ENCODE peak calls at places on chromosomes 4 and X, in six cellular contexts. U is OCI-LY7, X is tibial nerve, E is ascending aorta, M is epithelial cell of esophagus, O is esophagus squamous epithelium. Z is an unnamed sample.
A peak's percentile ranks its signal among the peaks of the same experiment; 100 is the strongest.

GRCh38 chr4:34091451-34091850 is 2152.9 kb downstream of the ARAP2 start:
- DNase-seq in E (no peak), O (no peak), X (no peak), M (no peak), U (no peak), Z (no peak)

GRCh38 chrX:16560173-16560572 is 89.8 kb upstream of the S100G start:
- DNase-seq in M (no peak), E (no peak), U (no peak), X (no peak), O (no peak), Z (no peak)

GRCh38 chrX:150364347-150365050 is 1.4 kb downstream of the MAMLD1 start:
- DNase-seq in O (no peak), E (no peak), U (no peak), M (peak; percentile 34), X (peak; percentile 14), Z (peak; percentile 82)

GRCh38 chrX:10685923-10686595 is 65.7 kb upstream of the MID1 start:
- DNase-seq in M (peak; percentile 1), X (no peak), E (no peak), O (no peak), U (no peak), Z (no peak)

GRCh38 chrX:85020216-85020615 is 16.5 kb downstream of the APOOL start:
- DNase-seq in X (no peak), U (no peak), O (no peak), M (no peak), E (no peak), Z (no peak)

GRCh38 chr4:143391261-143391660 is 54.6 kb downstream of the GAB1 start:
- DNase-seq in O (no peak), E (no peak), M (no peak), U (peak; percentile 81), X (no peak), Z (no peak)

GRCh38 chr4:158025131-158025530 is 147.7 kb downstream of the GASK1B start:
- DNase-seq in E (no peak), M (peak; percentile 87), O (no peak), U (no peak), X (no peak), Z (no peak)

GRCh38 chr4:952881-953573 is 20.3 kb downstream of the DGKQ start:
- DNase-seq in M (no peak), O (no peak), X (no peak), E (no peak), U (no peak), Z (peak; percentile 64)

GRCh38 chr4:182192511-182193181 is 50.6 kb upstream of the TENM3 start:
- DNase-seq in O (no peak), M (peak; percentile 80), E (no peak), U (no peak), X (no peak), Z (no peak)

GRCh38 chr4:158769175-158769831 is 477 bp downstream of the FNIP2 start:
- DNase-seq in M (peak; percentile 43), U (no peak), X (no peak), E (peak; percentile 66), O (no peak), Z (peak; percentile 91)

GRCh38 chrX:112865464-112866025 is 24.9 kb upstream of the AMOT start:
- DNase-seq in U (no peak), X (no peak), M (no peak), E (no peak), O (no peak), Z (no peak)

GRCh38 chrX:107552976-107553375 is 75.3 kb upstream of the PRPS1 start:
- DNase-seq in X (no peak), O (no peak), M (no peak), U (no peak), E (no peak), Z (no peak)

GRCh38 chrX:131841496-131842410 is 181.3 kb upstream of the STK26 start:
- DNase-seq in U (peak; percentile 52), O (no peak), E (no peak), X (no peak), M (peak; percentile 64), Z (no peak)

GRCh38 chr4:177391953-177392352 is 50.3 kb downstream of the AGA start:
- DNase-seq in E (no peak), O (no peak), M (peak; percentile 65), X (no peak), U (no peak), Z (no peak)

GRCh38 chrX:19990225-19990518 is 689 bp downstream of the BCLAF3 start:
- DNase-seq in U (no peak), O (no peak), E (no peak), M (no peak), X (no peak), Z (no peak)

GRCh38 chrX:140090800-140091275 is 125.5 kb upstream of the CXorf66 start:
- DNase-seq in U (no peak), M (no peak), X (no peak), O (no peak), E (no peak), Z (no peak)
- H3K4me3 ChIP-seq in U (no peak overlapping the region), M (no peak overlapping the region), X (peak overlapping the region; percentile 3), O (peak overlapping the region; percentile 24), E (peak overlapping the region; percentile 58), Z (no peak overlapping the region)

DNA sequence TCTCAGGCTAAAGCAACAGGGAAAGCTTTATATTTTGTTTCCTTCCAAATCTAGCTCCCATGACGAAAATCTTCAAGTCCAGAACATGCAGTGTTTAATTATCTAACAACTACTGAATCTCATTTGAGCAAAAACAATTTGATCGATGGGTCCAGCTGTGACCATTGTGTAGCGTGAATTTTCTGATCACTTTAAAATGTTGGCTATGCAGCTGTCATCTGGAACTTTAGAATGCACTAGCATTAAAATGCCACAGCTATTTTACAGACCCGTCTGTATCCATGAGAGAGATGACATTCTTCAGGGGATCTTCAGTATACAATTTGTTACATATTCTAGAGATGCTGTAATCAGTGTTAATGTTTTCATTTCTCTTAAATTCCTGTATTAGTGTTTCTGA is 13.0 kb upstream of the CTSO start:
- DNase-seq in M (no peak), U (no peak), X (no peak), O (no peak), E (no peak), Z (no peak)
- H3K4me3 ChIP-seq in M (no peak overlapping the region), U (no peak overlapping the region), X (no peak overlapping the region), O (no peak overlapping the region), E (no peak overlapping the region), Z (no peak overlapping the region)

DNA sequence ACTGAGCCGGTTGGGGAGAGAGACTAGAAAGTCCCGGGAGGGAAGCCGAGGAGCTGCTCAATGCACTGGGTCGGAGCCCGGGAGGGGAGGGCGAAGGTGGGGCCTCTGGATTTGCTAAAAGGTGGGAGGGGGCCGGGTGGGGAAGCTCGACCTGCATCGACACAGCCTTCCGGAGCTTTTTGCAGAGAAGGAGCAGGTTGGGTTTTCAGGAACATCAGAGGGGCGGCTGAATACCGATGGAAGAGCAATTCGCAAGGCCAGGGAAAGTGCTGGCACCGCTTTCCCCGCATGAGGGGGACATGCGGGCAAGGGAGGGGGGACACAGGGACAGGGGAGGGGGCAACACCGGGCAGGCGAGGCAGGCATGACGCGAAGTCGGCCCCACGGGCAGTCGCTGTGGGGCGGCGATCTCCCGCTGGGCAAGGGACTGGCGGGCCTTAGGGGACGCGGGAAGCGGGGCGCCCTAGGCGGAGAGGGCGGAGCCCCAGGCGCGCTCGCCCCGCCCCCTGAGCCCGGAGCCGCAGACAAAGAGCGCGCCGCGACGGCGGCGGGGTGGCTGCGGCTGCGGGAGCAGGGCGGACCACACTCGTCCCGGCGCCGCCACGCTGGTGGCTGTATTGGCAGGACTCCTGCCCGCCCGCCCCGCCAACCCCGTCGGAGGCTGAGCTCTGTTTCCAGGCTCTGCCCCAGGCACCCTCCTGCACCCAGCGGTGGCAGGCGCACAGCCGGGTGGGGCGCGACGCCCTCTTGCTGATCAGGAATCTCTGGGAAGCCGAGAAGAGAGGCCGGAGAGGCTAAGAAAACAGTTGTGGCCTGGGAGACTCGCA is 11.6 kb downstream of the PDZD4 start:
- DNase-seq in X (no peak), M (no peak), O (no peak), U (no peak), E (no peak), Z (no peak)
- H3K4me3 ChIP-seq in X (peak overlapping the region; percentile 34), M (no peak overlapping the region), O (peak overlapping the region; percentile 36), U (no peak overlapping the region), E (peak overlapping the region; percentile 59), Z (peak overlapping the region; percentile 48)

GRCh38 chr4:10295326-10295725 is 161.9 kb downstream of the ZNF518B start:
- DNase-seq in U (no peak), X (no peak), E (no peak), M (no peak), O (no peak), Z (no peak)

GRCh38 chr4:10298681-10299080 is 158.5 kb downstream of the ZNF518B start:
- DNase-seq in M (no peak), U (no peak), X (no peak), E (no peak), O (no peak), Z (no peak)

GRCh38 chr4:10299601-10300000 is 157.6 kb downstream of the ZNF518B start:
- DNase-seq in O (no peak), U (no peak), X (no peak), M (peak; percentile 61), E (no peak), Z (no peak)

GRCh38 chr4:10302096-10302495 is 155.1 kb downstream of the ZNF518B start:
- DNase-seq in U (no peak), E (no peak), M (peak; percentile 68), O (no peak), X (no peak), Z (no peak)

GRCh38 chr4:10296730-10297129 is 160.5 kb downstream of the ZNF518B start:
- DNase-seq in E (no peak), O (no peak), M (peak; percentile 31), U (no peak), X (no peak), Z (no peak)
- H3K4me3 ChIP-seq in E (no peak overlapping the region), O (no peak overlapping the region), M (no peak overlapping the region), U (no peak overlapping the region), X (no peak overlapping the region), Z (no peak overlapping the region)

GRCh38 chr4:105894570-105895323 is 524 bp upstream of the NPNT start:
- DNase-seq in M (peak; percentile 54), E (no peak), U (no peak), O (no peak), X (no peak), Z (peak; percentile 53)

GRCh38 chr4:105896984-105897760 is 1.9 kb downstream of the NPNT start:
- DNase-seq in M (peak; percentile 54), E (no peak), X (no peak), U (no peak), O (no peak), Z (no peak)

GRCh38 chr4:105896461-105896939 is 1.2 kb downstream of the NPNT start:
- DNase-seq in M (no peak), O (no peak), U (no peak), E (no peak), X (no peak), Z (no peak)

GRCh38 chr4:105895609-105896460 is 564 bp downstream of the NPNT start:
- DNase-seq in X (no peak), E (peak; percentile 74), M (peak; percentile 77), O (no peak), U (no peak), Z (peak; percentile 88)

GRCh38 chr4:105895324-105895608 is at the start of gene NPNT:
- DNase-seq in X (no peak), M (no peak), U (no peak), E (peak; percentile 71), O (no peak), Z (peak; percentile 73)
- H3K4me3 ChIP-seq in X (peak within 1 kb of the TSS; percentile 57), M (peak within 1 kb of the TSS; percentile 53), U (no peak within 1 kb of the TSS), E (peak within 1 kb of the TSS; percentile 81), O (peak within 1 kb of the TSS; percentile 57), Z (peak within 1 kb of the TSS; percentile 58)